ENCODE peak calls at places on chromosomes 7 and 10, in ten cellular contexts. O is endothelial cell; B is CD4-positive, CD25-positive, alpha-beta regulatory T cell; J is posterior vena cava; H is HAP-1; L is Kasumi-1; Q is stimulated activated CD8-positive, alpha-beta memory T cell treated with anti-CD3 and anti-CD28 coated beads, Interleukin-12 subunit alpha, Interleukin-12 subunit beta, amount 100 ng/mL, for 4 hours; W is T-helper 2 cell; E is left cardiac atrium; A is RWPE1. V is an unnamed sample.

GRCh38 chr10:133364645-133365431 is 7.0 kb upstream of the FUOM start:
- DNase-seq in H (no peak), J (no peak), A (no peak), B (no peak), W (no peak), L (no peak), Q (no peak), E (no peak), O (no peak), V (no peak)

GRCh38 chr10:48245977-48246376 is 28.5 kb downstream of the FRMPD2 start:
- DNase-seq in H (no peak), Q (no peak), L (no peak), A (no peak), E (no peak), O (no peak), B (no peak), W (no peak), J (no peak), V (no peak)

GRCh38 chr7:50544992-50545391 is 20.2 kb downstream of the DDC start:
- DNase-seq in L (no peak), O (no peak), Q (no peak), A (no peak), H (no peak), W (no peak), E (no peak), B (no peak), J (no peak), V (no peak)

GRCh38 chr10:71268247-71268691 is 50.8 kb upstream of the SLC29A3 start:
- DNase-seq in O (no peak), J (no peak), W (no peak), A (no peak), H (no peak), Q (no peak), L (peak), E (peak), B (no peak), V (peak)

GRCh38 chr10:1643161-1643910 is 94.0 kb downstream of the ADARB2 start:
- DNase-seq in E (no peak), J (no peak), B (no peak), A (peak), L (peak), Q (no peak), W (no peak), O (peak), H (peak), V (no peak)

GRCh38 chr10:101684782-101685181 is 10.2 kb downstream of the FBXW4 start:
- DNase-seq in B (no peak), J (no peak), O (no peak), A (no peak), Q (no peak), L (no peak), H (no peak), W (no peak), E (no peak), V (no peak)

GRCh38 chr10:95312264-95312663 is 21.5 kb upstream of the PDLIM1 start:
- DNase-seq in L (no peak), A (no peak), Q (no peak), J (no peak), B (no peak), O (no peak), E (no peak), H (no peak), W (no peak), V (no peak)

GRCh38 chr7:91263359-91264082 is 712 bp upstream of the FZD1 start:
- DNase-seq in E (peak), A (no peak), O (peak), B (no peak), L (peak), Q (no peak), J (no peak), H (peak), W (no peak), V (no peak)

GRCh38 chr10:88288621-88289059 is 294.5 kb downstream of the RNLS start:
- DNase-seq in W (no peak), Q (no peak), B (no peak), J (no peak), A (no peak), L (no peak), O (no peak), E (no peak), H (no peak), V (no peak)

GRCh38 chr10:101258179-101258885 is 29.1 kb upstream of the LBX1 start:
- DNase-seq in J (no peak), Q (no peak), A (peak), L (no peak), W (no peak), O (no peak), B (no peak), E (no peak), H (peak), V (no peak)

GRCh38 chr10:7373039-7373438 is 37.8 kb downstream of the SFMBT2 start:
- DNase-seq in J (no peak), O (no peak), H (no peak), A (no peak), B (no peak), L (peak), Q (no peak), E (no peak), W (no peak), V (no peak)

GRCh38 chr10:22682237-22683192 is 31.9 kb downstream of the PIP4K2A start:
- DNase-seq in E (no peak), H (no peak), Q (peak), J (no peak), L (peak), A (peak), O (no peak), B (peak), W (no peak), V (peak)

GRCh38 chr10:34859170-34859569 is 44.1 kb upstream of the PARD3 start:
- DNase-seq in W (no peak), J (no peak), B (no peak), E (no peak), H (no peak), Q (no peak), A (no peak), L (no peak), O (no peak), V (peak)

GRCh38 chr7:141276031-141276430 is 202.2 kb downstream of the TMEM178B start:
- DNase-seq in Q (no peak), A (no peak), E (no peak), L (no peak), B (no peak), W (no peak), H (no peak), O (no peak), J (no peak), V (no peak)

GRCh38 chr7:157816526-157817250 is 479.9 kb downstream of the DNAJB6 start:
- DNase-seq in W (no peak), Q (no peak), J (peak), O (no peak), H (no peak), E (no peak), L (no peak), B (no peak), A (no peak), V (no peak)

GRCh38 chr7:71752171-71752935 is 620.4 kb downstream of the GALNT17 start:
- DNase-seq in H (peak), L (peak), Q (no peak), W (no peak), B (no peak), O (peak), J (no peak), E (peak), A (peak), V (peak)

GRCh38 chr7:77653572-77653971 is 42.7 kb upstream of the RSBN1L start:
- DNase-seq in O (no peak), E (no peak), H (no peak), J (no peak), B (no peak), L (no peak), A (no peak), Q (no peak), W (no peak), V (no peak)

GRCh38 chr7:71612011-71612410 is 480.1 kb downstream of the GALNT17 start:
- DNase-seq in B (no peak), A (no peak), O (no peak), L (no peak), J (no peak), H (no peak), E (no peak), Q (no peak), W (no peak), V (peak)

V was measured in choroid plexus epithelial cell.